ENCODE peak calls at places on chromosomes 6 and 20, in four cellular contexts. S is PC-3, H is DND-41, R is GM12878. E is an unnamed sample.

GRCh38 chr6:70575899-70576298 is 9.2 kb downstream of the SDHAF4 start:
- DNase-seq in S (no peak), H (no peak), R (no peak), E (no peak)

GRCh38 chr6:17867880-17868279 is 119.6 kb downstream of the KIF13A start:
- DNase-seq in S (peak; percentile 62), H (no peak), R (no peak), E (no peak)

GRCh38 chr20:15854871-15855270 is 718.4 kb downstream of the KIF16B start:
- DNase-seq in S (no peak), H (no peak), R (no peak), E (no peak)

GRCh38 chr6:38346291-38347079 is 293.2 kb downstream of the BTBD9 start:
- DNase-seq in S (peak; percentile 16), H (no peak), R (no peak), E (no peak)

GRCh38 chr6:43823879-43824740 is 54.1 kb downstream of the VEGFA start:
- DNase-seq in S (no peak), H (no peak), R (no peak), E (no peak)

GRCh38 chr20:48102821-48103635 is 317.7 kb upstream of the SULF2 start:
- DNase-seq in S (no peak), H (no peak), R (no peak), E (no peak)

GRCh38 chr6:116004841-116005507 is 55.7 kb downstream of the FRK start:
- DNase-seq in S (no peak), H (no peak), R (no peak), E (no peak)

GRCh38 chr20:48411265-48411664 is 416.5 kb downstream of the PREX1 start:
- DNase-seq in S (no peak), H (no peak), R (no peak), E (no peak)

GRCh38 chr20:5569021-5569420 is 181.2 kb upstream of the SHLD1 start:
- DNase-seq in S (peak; percentile 84), H (peak; percentile 45), R (no peak), E (no peak)

GRCh38 chr6:30748851-30749540 is 4.6 kb upstream of the IER3 start:
- DNase-seq in S (peak; percentile 98), H (no peak), R (no peak), E (no peak)

GRCh38 chr6:111477481-111477938 is 5.5 kb downstream of the REV3L start:
- DNase-seq in S (no peak), H (no peak), R (peak; percentile 42), E (no peak)

GRCh38 chr20:40757087-40757486 is 68.1 kb upstream of the MAFB start:
- DNase-seq in S (no peak), H (peak; percentile 77), R (peak; percentile 13), E (no peak)

GRCh38 chr6:41591859-41592502 is 45.8 kb downstream of the FOXP4 start:
- DNase-seq in S (peak; percentile 80), H (peak; percentile 82), R (peak; percentile 9), E (peak; percentile 97)

GRCh38 chr20:35451295-35451694 is 4.1 kb upstream of the CEP250 start:
- DNase-seq in S (no peak), H (no peak), R (no peak), E (no peak)

GRCh38 chr6:128754658-128755256 is 128.2 kb upstream of the LAMA2 start:
- DNase-seq in S (no peak), H (no peak), R (peak; percentile 65), E (no peak)

GRCh38 chr6:119110601-119111548 is 32.4 kb upstream of the FAM184A start:
- DNase-seq in S (peak; percentile 73), H (peak; percentile 30), R (peak; percentile 28), E (no peak)

GRCh38 chr6:27617046-27617687 is 144.3 kb upstream of the ZNF184 start:
- DNase-seq in S (peak; percentile 38), H (no peak), R (no peak), E (no peak)

GRCh38 chr6:128188678-128189077 is 287.8 kb upstream of the THEMIS start:
- DNase-seq in S (no peak), H (no peak), R (no peak), E (no peak)

GRCh38 chr6:149929422-149929821 is 6.5 kb upstream of the RAET1G start:
- DNase-seq in S (peak; percentile 20), H (peak; percentile 23), R (no peak), E (peak; percentile 63)

GRCh38 chr6:35445691-35446090 is 6.4 kb upstream of the FANCE start:
- DNase-seq in S (peak; percentile 34), H (peak; percentile 56), R (no peak), E (no peak)

GRCh38 chr6:134132494-134133141 is 80.2 kb upstream of the SLC2A12 start:
- DNase-seq in S (no peak), H (no peak), R (no peak), E (no peak)

GRCh38 chr6:30891450-30891723 is 7.1 kb downstream of the DDR1 start:
- DNase-seq in S (no peak), H (no peak), R (no peak), E (no peak)

DNA sequence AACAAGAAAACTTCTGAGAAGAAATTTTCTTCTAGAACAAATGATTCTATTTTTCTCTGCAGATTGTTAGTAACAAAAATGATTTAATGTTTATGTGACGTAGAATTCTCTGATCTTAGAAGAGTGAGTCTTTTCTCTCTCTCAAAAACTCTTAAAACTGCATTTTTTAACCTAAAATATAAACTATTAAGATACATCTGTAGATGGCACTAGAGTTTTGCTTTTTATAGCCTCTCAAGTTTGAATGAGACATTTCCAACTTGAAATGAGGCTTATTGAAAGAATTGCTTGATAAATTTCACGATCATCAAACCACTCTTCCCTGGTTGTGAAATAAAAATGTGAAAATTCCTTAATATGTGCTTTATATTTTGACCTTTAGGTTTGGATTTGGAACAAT is 53.8 kb downstream of the PHF3 start:
- DNase-seq in S (peak; percentile 2), H (no peak), R (no peak), E (no peak)
- TF ChIP-seq EZH2 in S (no peak), H (no peak), R (no peak), E (no peak)

GRCh38 chr6:151807513-151808330 is at the start of gene ESR1:
- DNase-seq in S (peak; percentile 46), H (no peak), R (no peak), E (peak; percentile 70)

GRCh38 chr6:151804585-151805285 is 2.7 kb upstream of the ESR1 start:
- DNase-seq in S (no peak), H (no peak), R (no peak), E (no peak)

GRCh38 chr6:151806757-151807512 is 547 bp upstream of the ESR1 start:
- DNase-seq in S (no peak), H (no peak), R (no peak), E (no peak)

GRCh38 chr6:151803743-151804142 is 3.7 kb upstream of the ESR1 start:
- DNase-seq in S (peak; percentile 48), H (no peak), R (no peak), E (no peak)

GRCh38 chr6:151805286-151805840 is 2.1 kb upstream of the ESR1 start:
- DNase-seq in S (no peak), H (no peak), R (no peak), E (no peak)
- TF ChIP-seq EZH2 in S (no peak), H (no peak), R (no peak), E (no peak)

GRCh38 chr6:87706187-87706966 is 4.3 kb upstream of the AKIRIN2 start:
- DNase-seq in S (peak; percentile 72), H (no peak), R (no peak), E (no peak)
- TF ChIP-seq EZH2 in S (no peak), H (no peak), R (no peak), E (no peak)

GRCh38 chr20:62473717-62474584 is 1.8 kb downstream of the GATA5 start:
- DNase-seq in S (no peak), H (no peak), R (no peak), E (peak; percentile 80)

GRCh38 chr20:62474585-62475026 is 1.2 kb downstream of the GATA5 start:
- DNase-seq in S (no peak), H (no peak), R (no peak), E (no peak)

GRCh38 chr20:62475819-62476073 is at the start of gene GATA5:
- DNase-seq in S (no peak), H (no peak), R (no peak), E (peak; percentile 64)

GRCh38 chr20:62476074-62476838 is 461 bp upstream of the GATA5 start:
- DNase-seq in S (no peak), H (no peak), R (no peak), E (peak; percentile 78)

DNA sequence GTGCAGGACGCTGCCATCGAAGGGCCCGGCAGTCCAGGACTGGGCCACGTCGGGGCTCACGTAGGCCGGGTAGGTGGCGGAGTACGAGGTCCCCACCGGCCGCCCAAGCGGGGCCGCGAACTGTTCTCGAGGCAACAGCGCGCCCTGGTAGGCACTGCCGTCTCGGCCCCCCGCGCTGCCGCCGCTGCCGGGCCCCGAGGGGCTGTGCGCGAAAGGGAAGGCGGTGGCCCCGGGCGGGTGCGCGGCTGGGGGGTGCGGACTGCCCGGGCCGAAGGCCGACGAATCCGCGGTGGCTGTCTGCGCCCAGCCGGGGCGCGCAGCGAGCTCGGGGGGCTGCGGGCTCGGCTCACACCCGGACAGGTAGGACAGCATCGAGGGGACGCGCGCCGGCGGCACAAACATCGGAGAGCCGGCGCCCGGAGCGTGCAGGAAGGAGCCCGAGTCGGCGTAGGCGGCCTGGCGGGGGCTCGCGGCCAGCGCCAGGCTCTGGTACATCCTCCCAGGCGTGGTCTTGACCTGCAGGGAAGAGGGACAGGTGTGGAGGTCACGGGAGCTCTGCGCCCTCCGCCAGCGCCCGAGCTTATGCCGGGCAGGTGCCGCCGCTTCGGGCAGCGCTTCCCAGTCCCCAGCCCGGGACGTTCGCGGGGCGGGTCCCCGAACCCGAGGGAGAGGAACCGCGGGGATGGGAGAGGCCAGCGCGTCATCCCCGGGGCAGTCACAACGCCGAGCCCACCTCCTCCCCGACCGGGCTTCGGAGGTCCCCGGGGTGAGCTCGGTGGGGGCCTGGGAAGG is 572 bp downstream of the GATA5 start:
- DNase-seq in S (no peak), H (no peak), R (no peak), E (no peak)
- TF ChIP-seq EZH2 in S (no peak), H (no peak), R (no peak), E (peak; percentile 100)

GRCh38 chr6:166308769-166309589 is 787 bp upstream of the PRR18 start:
- DNase-seq in S (no peak), H (no peak), R (no peak), E (no peak)
- TF ChIP-seq EZH2 in S (no peak), H (no peak), R (no peak), E (no peak)

GRCh38 chr6:154507209-154507898 is 3.1 kb downstream of the CNKSR3 start:
- DNase-seq in S (no peak), H (no peak), R (no peak), E (no peak)

GRCh38 chr6:154511735-154512097 is 1.2 kb upstream of the CNKSR3 start:
- DNase-seq in S (no peak), H (no peak), R (no peak), E (no peak)

GRCh38 chr6:154510144-154510905 is at the start of gene CNKSR3:
- DNase-seq in S (peak; percentile 88), H (no peak), R (no peak), E (peak; percentile 82)

GRCh38 chr6:154508573-154509375 is 1.7 kb downstream of the CNKSR3 start:
- DNase-seq in S (peak; percentile 70), H (no peak), R (no peak), E (no peak)

GRCh38 chr6:154509421-154510143 is 903 bp downstream of the CNKSR3 start:
- DNase-seq in S (peak; percentile 21), H (no peak), R (no peak), E (no peak)
- TF ChIP-seq EZH2 in S (no peak), H (no peak), R (no peak), E (no peak)

GRCh38 chr20:32934580-32934979 is 69.7 kb downstream of the SUN5 start:
- DNase-seq in S (no peak), H (no peak), R (no peak), E (no peak)
- TF ChIP-seq EZH2 in S (no peak), H (no peak), R (no peak), E (no peak)

E was measured in H1.